ENCODE peak calls at places on chromosome 1, in four cellular contexts. H is nephron progenitor cell, O is RWPE1, Y is ovary. L is an unnamed sample.

GRCh38 chr1:18307329-18307898 is 173.3 kb upstream of the KLHDC7A start:
- DNase-seq in H (no peak), O (no peak), Y (no peak), L (no peak)

GRCh38 chr1:8348777-8349472 is 31.0 kb downstream of the SLC45A1 start:
- DNase-seq in H (peak; percentile 81), O (peak; percentile 74), Y (peak; percentile 72), L (peak; percentile 67)

GRCh38 chr1:46622341-46622740 is 5.7 kb upstream of the MOB3C start:
- DNase-seq in H (no peak), O (peak; percentile 36), Y (no peak), L (peak; percentile 61)

GRCh38 chr1:228157381-228158126 is 7.8 kb downstream of the GJC2 start:
- DNase-seq in H (no peak), O (no peak), Y (peak; percentile 28), L (no peak)

GRCh38 chr1:70358921-70359564 is 4.5 kb upstream of the ANKRD13C start:
- DNase-seq in H (no peak), O (no peak), Y (no peak), L (no peak)

GRCh38 chr1:118487932-118488331 is 302.9 kb upstream of the SPAG17 start:
- DNase-seq in H (no peak), O (no peak), Y (no peak), L (no peak)

GRCh38 chr1:59079434-59080135 is 217.3 kb upstream of the FGGY start:
- DNase-seq in H (no peak), O (no peak), Y (no peak), L (no peak)

GRCh38 chr1:111983500-111983899 is 6.0 kb downstream of the KCND3 start:
- DNase-seq in H (no peak), O (no peak), Y (no peak), L (no peak)

GRCh38 chr1:31535561-31535960 is 40.8 kb upstream of the TINAGL1 start:
- DNase-seq in H (no peak), O (peak; percentile 41), Y (no peak), L (peak; percentile 14)

GRCh38 chr1:6497867-6498575 is 6.6 kb upstream of the PLEKHG5 start:
- DNase-seq in H (no peak), O (no peak), Y (no peak), L (no peak)

GRCh38 chr1:109357673-109358072 is 40.0 kb downstream of the SORT1 start:
- DNase-seq in H (no peak), O (no peak), Y (no peak), L (no peak)

GRCh38 chr1:145936247-145936646 is 9.0 kb upstream of the RBM8A start:
- DNase-seq in H (no peak), O (no peak), Y (no peak), L (no peak)

GRCh38 chr1:13543451-13543911 is 29.7 kb upstream of the LRRC38 start:
- DNase-seq in H (no peak), O (no peak), Y (peak; percentile 19), L (no peak)

GRCh38 chr1:174689524-174689923 is 241.8 kb downstream of the GPR52 start:
- DNase-seq in H (no peak), O (no peak), Y (no peak), L (no peak)

GRCh38 chr1:48582408-48582807 is 110.4 kb upstream of the SPATA6 start:
- DNase-seq in H (no peak), O (no peak), Y (no peak), L (no peak)

GRCh38 chr1:12620142-12620865 is 2.3 kb upstream of the DHRS3 start:
- DNase-seq in H (no peak), O (no peak), Y (no peak), L (no peak)

GRCh38 chr1:66576645-66577044 is 42.7 kb downstream of the SGIP1 start:
- DNase-seq in H (no peak), O (no peak), Y (no peak), L (no peak)

GRCh38 chr1:29789910-29790247 is 553.6 kb downstream of the PTPRU start:
- DNase-seq in H (no peak), O (no peak), Y (no peak), L (no peak)

GRCh38 chr1:98292994-98293393 is 368.5 kb upstream of the SNX7 start:
- DNase-seq in H (no peak), O (no peak), Y (no peak), L (no peak)

GRCh38 chr1:220787069-220787614 is 429 bp downstream of the MTARC1 start:
- DNase-seq in H (no peak), O (peak; percentile 85), Y (no peak), L (peak; percentile 46)

GRCh38 chr1:204350857-204351573 is 8.7 kb downstream of the PLEKHA6 start:
- DNase-seq in H (peak; percentile 83), O (no peak), Y (peak; percentile 93), L (no peak)

GRCh38 chr1:173039621-173040020 is 11.1 kb downstream of the TNFSF18 start:
- DNase-seq in H (no peak), O (no peak), Y (no peak), L (no peak)

GRCh38 chr1:102085896-102086295 is 89.2 kb upstream of the OLFM3 start:
- DNase-seq in H (no peak), O (no peak), Y (no peak), L (peak; percentile 10)

GRCh38 chr1:68293609-68294353 is 61.5 kb upstream of the WLS start:
- DNase-seq in H (peak; percentile 57), O (no peak), Y (peak; percentile 32), L (no peak)

GRCh38 chr1:28893403-28894102 is 20.8 kb upstream of the EPB41 start:
- DNase-seq in H (peak; percentile 44), O (no peak), Y (no peak), L (peak; percentile 14)

GRCh38 chr1:62962014-62962793 is 178.3 kb downstream of the ATG4C start:
- DNase-seq in H (no peak), O (no peak), Y (no peak), L (no peak)

GRCh38 chr1:210328032-210328745 is 513 bp upstream of the HHAT start:
- DNase-seq in H (no peak), O (no peak), Y (peak; percentile 37), L (no peak)

GRCh38 chr1:30765610-30766434 is 8.2 kb upstream of the LAPTM5 start:
- DNase-seq in H (no peak), O (no peak), Y (no peak), L (no peak)

GRCh38 chr1:92877792-92878191 is 46.0 kb downstream of the RPL5 start:
- DNase-seq in H (no peak), O (no peak), Y (no peak), L (no peak)

GRCh38 chr1:174696026-174696821 is 248.5 kb downstream of the GPR52 start:
- DNase-seq in H (no peak), O (no peak), Y (no peak), L (no peak)

GRCh38 chr1:173505401-173505800 is 28.3 kb downstream of the PRDX6 start:
- DNase-seq in H (no peak), O (no peak), Y (no peak), L (no peak)

DNA sequence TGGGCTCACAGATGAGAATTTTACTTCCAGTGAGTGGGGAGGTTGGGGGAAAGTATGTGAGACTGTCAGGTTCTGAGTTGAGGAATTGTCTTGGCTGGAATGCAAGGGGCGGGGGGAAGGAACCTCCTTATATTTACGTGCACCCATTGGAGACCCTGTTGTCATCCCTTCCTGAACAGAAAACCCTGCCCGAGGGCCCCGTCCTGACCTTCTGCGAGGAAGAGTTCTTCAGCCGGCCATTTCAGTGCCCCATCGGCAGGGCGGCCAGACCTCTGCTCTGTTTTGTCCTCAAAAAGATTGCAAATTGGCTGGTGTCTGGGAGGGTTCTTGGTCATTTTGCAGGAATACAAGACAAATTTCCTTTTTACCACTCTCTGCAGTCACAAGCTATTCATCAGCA is 7.1 kb downstream of the KIF26B start:
- DNase-seq in H (no peak), O (no peak), Y (no peak), L (no peak)
- TF ChIP-seq CTCF in H (no peak), O (no peak), Y (no peak), L (no peak)

DNA sequence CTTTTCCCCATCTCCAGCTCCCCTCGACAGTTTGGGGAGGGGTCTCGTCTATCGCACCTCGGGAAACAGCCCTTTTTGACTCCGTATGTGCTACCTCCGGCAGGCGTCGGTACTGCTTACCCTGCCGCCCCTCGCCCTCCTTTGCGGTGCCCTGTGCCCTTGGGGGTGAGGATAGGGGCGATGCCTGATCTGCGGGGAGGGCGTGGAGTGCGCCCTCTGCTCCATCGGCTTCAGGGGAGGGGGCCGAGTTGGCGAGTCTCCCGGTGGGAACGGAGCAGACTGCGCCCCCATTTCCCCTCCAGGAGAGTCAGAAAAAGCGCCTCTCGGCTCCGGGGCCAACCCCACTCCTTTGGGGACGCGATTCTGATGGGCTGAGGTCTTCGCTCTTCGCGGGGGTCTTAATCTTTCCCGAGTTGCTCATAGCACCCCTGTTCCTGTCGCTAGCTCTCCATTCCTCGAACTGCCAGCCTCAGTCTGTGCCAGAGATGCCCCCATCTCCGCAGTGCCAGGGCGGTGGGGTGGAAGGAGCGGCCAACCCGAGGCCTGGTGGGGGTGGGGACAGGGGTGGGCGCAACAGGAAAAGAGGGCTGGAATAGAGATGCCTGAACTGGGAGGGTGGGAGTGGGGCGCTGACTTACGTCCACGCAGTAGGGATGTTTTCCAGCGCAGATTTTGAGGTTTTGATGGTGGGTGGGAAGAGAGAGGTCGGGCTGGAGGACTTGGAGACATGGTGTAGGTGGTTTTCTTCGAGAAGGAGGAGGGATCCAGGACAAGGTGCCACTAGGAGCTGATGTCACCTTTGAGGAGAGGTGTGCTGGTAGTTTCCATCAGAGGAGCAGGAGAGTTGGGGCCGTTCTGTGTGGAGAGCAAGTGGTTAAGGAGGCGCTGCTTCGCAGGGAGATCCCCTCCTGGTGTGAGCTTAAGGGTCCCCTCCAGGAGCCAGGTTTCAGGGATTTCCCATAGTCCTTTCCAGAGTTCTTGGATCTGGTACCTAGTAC is 674 bp downstream of the PPFIA4 start:
- DNase-seq in H (no peak), O (no peak), Y (peak; percentile 46), L (no peak)
- TF ChIP-seq CTCF in H (peak; percentile 8), O (no peak), Y (no peak), L (no peak)

GRCh38 chr1:160460683-160461287 is 60.4 kb downstream of the VANGL2 start:
- DNase-seq in H (no peak), O (no peak), Y (no peak), L (peak; percentile 12)
- TF ChIP-seq CTCF in H (no peak), O (no peak), Y (no peak), L (no peak)

GRCh38 chr1:147562819-147563218 is 21.5 kb downstream of the BCL9 start:
- DNase-seq in H (no peak), O (no peak), Y (no peak), L (no peak)
- TF ChIP-seq CTCF in H (no peak), O (no peak), Y (no peak), L (no peak)